ENCODE peak calls at places on chromosomes 16 and 17, in ten cellular contexts. R is ELR; A is progenitor cell of endocrine pancreas; S is SJSA1; J is activated T-cell treated with anti-CD3 and anti-CD28 coated beads for 24 hours; U is H7; T is Calu3; K is osteocyte; Y is stimulated activated CD8-positive, alpha-beta memory T cell treated with anti-CD3 and anti-CD28 coated beads, Interleukin-15, amount 100 ng/mL, for 1 hour; E is cardiac fibroblast. Q is an unnamed sample.

GRCh38 chr17:82424001-82424862 is 5.8 kb upstream of the OGFOD3 start:
- DNase-seq in R (peak; percentile 77), A (no peak), S (peak; percentile 59), J (no peak), U (peak; percentile 87), T (peak; percentile 48), K (no peak), Y (no peak), E (peak; percentile 72), Q (peak; percentile 58)

GRCh38 chr17:79832211-79833109 is 6.8 kb downstream of the CBX4 start:
- DNase-seq in R (no peak), A (no peak), S (no peak), J (no peak), U (peak; percentile 91), T (peak; percentile 50), K (no peak), Y (no peak), E (no peak), Q (no peak)

GRCh38 chr16:13108126-13108525 is 206.7 kb downstream of the SHISA9 start:
- DNase-seq in R (no peak), A (no peak), S (no peak), J (no peak), U (no peak), T (no peak), K (no peak), Y (no peak), E (no peak), Q (no peak)

GRCh38 chr16:72945611-72946010 is 102.3 kb downstream of the ZFHX3 start:
- DNase-seq in R (no peak), A (no peak), S (no peak), J (no peak), U (no peak), T (no peak), K (no peak), Y (no peak), E (no peak), Q (no peak)

GRCh38 chr16:54694651-54695050 is 236.0 kb upstream of the IRX5 start:
- DNase-seq in R (no peak), A (no peak), S (no peak), J (no peak), U (no peak), T (no peak), K (no peak), Y (no peak), E (peak; percentile 9), Q (no peak)

GRCh38 chr17:75242461-75243042 is 18.9 kb downstream of the GGA3 start:
- DNase-seq in R (no peak), A (no peak), S (no peak), J (no peak), U (peak; percentile 32), T (no peak), K (no peak), Y (no peak), E (no peak), Q (no peak)

GRCh38 chr17:13626703-13627102 is 25.0 kb upstream of the HS3ST3A1 start:
- DNase-seq in R (peak; percentile 88), A (no peak), S (no peak), J (no peak), U (no peak), T (no peak), K (no peak), Y (no peak), E (peak; percentile 71), Q (no peak)

GRCh38 chr17:5618511-5618910 is 34.2 kb upstream of the NLRP1 start:
- DNase-seq in R (peak; percentile 22), A (no peak), S (no peak), J (no peak), U (no peak), T (no peak), K (no peak), Y (no peak), E (no peak), Q (no peak)

GRCh38 chr17:34435182-34435928 is 72.3 kb upstream of the CCL1 start:
- DNase-seq in R (no peak), A (no peak), S (no peak), J (no peak), U (no peak), T (no peak), K (no peak), Y (no peak), E (no peak), Q (no peak)

GRCh38 chr17:5500247-5500803 is 14.0 kb downstream of the MIS12 start:
- DNase-seq in R (peak; percentile 21), A (no peak), S (no peak), J (no peak), U (no peak), T (no peak), K (no peak), Y (no peak), E (peak; percentile 4), Q (no peak)

GRCh38 chr16:887846-888245 is 82.9 kb downstream of the LMF1 start:
- DNase-seq in R (no peak), A (no peak), S (no peak), J (no peak), U (no peak), T (no peak), K (no peak), Y (no peak), E (no peak), Q (no peak)

GRCh38 chr17:33284022-33284421 is 9.1 kb downstream of the ASIC2 start:
- DNase-seq in R (peak; percentile 18), A (no peak), S (no peak), J (no peak), U (no peak), T (peak; percentile 31), K (no peak), Y (no peak), E (peak; percentile 86), Q (no peak)

GRCh38 chr17:81153340-81153803 is 11.9 kb upstream of the PVALEF start:
- DNase-seq in R (peak; percentile 43), A (no peak), S (peak; percentile 87), J (no peak), U (peak; percentile 43), T (no peak), K (no peak), Y (no peak), E (peak; percentile 87), Q (no peak)

GRCh38 chr17:58870747-58871146 is 115.1 kb downstream of the PPM1E start:
- DNase-seq in R (peak; percentile 28), A (no peak), S (no peak), J (no peak), U (no peak), T (peak; percentile 1), K (no peak), Y (no peak), E (peak; percentile 10), Q (no peak)

GRCh38 chr17:41665566-41666335 is 22.9 kb upstream of the EIF1 start:
- DNase-seq in R (peak; percentile 87), A (peak; percentile 91), S (peak; percentile 84), J (peak; percentile 88), U (peak; percentile 98), T (peak; percentile 99), K (peak; percentile 97), Y (peak; percentile 74), E (peak; percentile 79), Q (peak; percentile 95)

GRCh38 chr17:80445152-80446110 is 30.5 kb downstream of the ENDOV start:
- DNase-seq in R (no peak), A (no peak), S (no peak), J (no peak), U (no peak), T (no peak), K (no peak), Y (no peak), E (no peak), Q (no peak)

GRCh38 chr16:50209548-50210265 is 56.6 kb downstream of the TENT4B start:
- DNase-seq in R (no peak), A (no peak), S (no peak), J (no peak), U (no peak), T (no peak), K (no peak), Y (no peak), E (no peak), Q (no peak)

GRCh38 chr16:5042574-5043171 is 8.9 kb upstream of the NAGPA start:
- DNase-seq in R (peak; percentile 77), A (no peak), S (no peak), J (no peak), U (peak; percentile 64), T (no peak), K (no peak), Y (no peak), E (no peak), Q (no peak)

GRCh38 chr17:36507266-36507665 is 20.8 kb downstream of the ZNHIT3 start:
- DNase-seq in R (no peak), A (no peak), S (no peak), J (no peak), U (no peak), T (no peak), K (no peak), Y (no peak), E (no peak), Q (no peak)

GRCh38 chr16:53829186-53829747 is 125.3 kb downstream of the FTO start:
- DNase-seq in R (peak; percentile 73), A (no peak), S (no peak), J (no peak), U (no peak), T (no peak), K (no peak), Y (no peak), E (peak; percentile 42), Q (no peak)

GRCh38 chr17:38875477-38876080 is 5.7 kb downstream of the LASP1 start:
- DNase-seq in R (peak; percentile 63), A (no peak), S (no peak), J (no peak), U (peak; percentile 39), T (no peak), K (no peak), Y (no peak), E (no peak), Q (no peak)

GRCh38 chr17:76408037-76408849 is 23.8 kb downstream of the SPHK1 start:
- DNase-seq in R (peak; percentile 77), A (peak; percentile 51), S (no peak), J (peak; percentile 56), U (peak; percentile 89), T (peak; percentile 84), K (no peak), Y (peak; percentile 47), E (peak; percentile 56), Q (peak; percentile 50)

GRCh38 chr17:8151120-8151640 is 1.0 kb downstream of the PER1 start:
- DNase-seq in R (peak; percentile 83), A (peak; percentile 47), S (peak; percentile 83), J (peak; percentile 85), U (peak; percentile 93), T (no peak), K (peak; percentile 94), Y (peak; percentile 73), E (peak; percentile 94), Q (peak; percentile 82)

GRCh38 chr17:1999557-2000251 is 25.4 kb downstream of the RTN4RL1 start:
- DNase-seq in R (no peak), A (no peak), S (no peak), J (no peak), U (peak; percentile 78), T (peak; percentile 37), K (peak; percentile 89), Y (no peak), E (peak; percentile 14), Q (no peak)

GRCh38 chr17:1947743-1948516 is 77.2 kb downstream of the RTN4RL1 start:
- DNase-seq in R (no peak), A (no peak), S (no peak), J (no peak), U (peak; percentile 68), T (no peak), K (no peak), Y (no peak), E (no peak), Q (no peak)

GRCh38 chr16:89971495-89972243 is 23.1 kb downstream of the DEF8 start:
- DNase-seq in R (no peak), A (no peak), S (no peak), J (no peak), U (no peak), T (peak; percentile 44), K (no peak), Y (no peak), E (no peak), Q (no peak)

GRCh38 chr16:3696425-3697218 is 20.7 kb downstream of the TRAP1 start:
- DNase-seq in R (peak; percentile 70), A (no peak), S (no peak), J (no peak), U (no peak), T (no peak), K (no peak), Y (no peak), E (peak; percentile 79), Q (no peak)

GRCh38 chr17:45345246-45345553 is 28.4 kb upstream of the MAP3K14 start:
- DNase-seq in R (no peak), A (no peak), S (no peak), J (no peak), U (no peak), T (no peak), K (no peak), Y (no peak), E (no peak), Q (no peak)

Q was measured in stimulated activated naive CD8-positive, alpha-beta T cell treated with anti-CD3 and anti-CD28 coated beads, Interleukin-15, amount 100 ng/mL, for 72 hours.